ENCODE peak calls at places on chromosome 12, in four cellular contexts. One of them, this sample, is unnamed.

GRCh38 chr12:105355752-105356151 is 25.3 kb downstream of the C12orf75 start:
- DNase-seq in lower lobe of right lung: no peak
- DNase-seq in fibroblast of pulmonary artery: peak
- DNase-seq in left ventricle myocardium inferior: no peak
- DNase-seq in this sample: no peak

GRCh38 chr12:115983226-115983798 is 294.2 kb downstream of the MED13L start:
- DNase-seq in lower lobe of right lung: no peak
- DNase-seq in fibroblast of pulmonary artery: no peak
- DNase-seq in left ventricle myocardium inferior: no peak
- DNase-seq in this sample: no peak

GRCh38 chr12:89932950-89933349 is 224.3 kb upstream of the ATP2B1 start:
- DNase-seq in lower lobe of right lung: no peak
- DNase-seq in fibroblast of pulmonary artery: no peak
- DNase-seq in left ventricle myocardium inferior: no peak
- DNase-seq in this sample: no peak

GRCh38 chr12:130181211-130181610 is 18.9 kb downstream of the FZD10 start:
- DNase-seq in lower lobe of right lung: no peak
- DNase-seq in fibroblast of pulmonary artery: no peak
- DNase-seq in left ventricle myocardium inferior: no peak
- DNase-seq in this sample: no peak

GRCh38 chr12:48978741-48979601 is 849 bp downstream of the WNT1 start:
- DNase-seq in lower lobe of right lung: no peak
- DNase-seq in fibroblast of pulmonary artery: no peak
- DNase-seq in left ventricle myocardium inferior: no peak
- DNase-seq in this sample: no peak

GRCh38 chr12:76916170-76916540 is 37.3 kb upstream of the CSRP2 start:
- DNase-seq in lower lobe of right lung: no peak
- DNase-seq in fibroblast of pulmonary artery: no peak
- DNase-seq in left ventricle myocardium inferior: no peak
- DNase-seq in this sample: no peak

GRCh38 chr12:98399532-98399931 is 115.9 kb upstream of the TMPO start:
- DNase-seq in lower lobe of right lung: no peak
- DNase-seq in fibroblast of pulmonary artery: peak
- DNase-seq in left ventricle myocardium inferior: no peak
- DNase-seq in this sample: peak

GRCh38 chr12:25208554-25208953 is 13.5 kb downstream of the ETFRF1 start:
- DNase-seq in lower lobe of right lung: no peak
- DNase-seq in fibroblast of pulmonary artery: no peak
- DNase-seq in left ventricle myocardium inferior: no peak
- DNase-seq in this sample: no peak

GRCh38 chr12:64392221-64392620 is 1.7 kb upstream of the C12orf56 start:
- DNase-seq in lower lobe of right lung: no peak
- DNase-seq in fibroblast of pulmonary artery: peak
- DNase-seq in left ventricle myocardium inferior: no peak
- DNase-seq in this sample: no peak

GRCh38 chr12:30692470-30692869 is 3.2 kb downstream of the IPO8 start:
- DNase-seq in lower lobe of right lung: no peak
- DNase-seq in fibroblast of pulmonary artery: no peak
- DNase-seq in left ventricle myocardium inferior: no peak
- DNase-seq in this sample: no peak

GRCh38 chr12:47079894-47080724 is at the start of gene AMIGO2:
- DNase-seq in lower lobe of right lung: peak
- DNase-seq in fibroblast of pulmonary artery: peak
- DNase-seq in left ventricle myocardium inferior: peak
- DNase-seq in this sample: no peak

GRCh38 chr12:105949391-105949790 is 189.4 kb downstream of the NUAK1 start:
- DNase-seq in lower lobe of right lung: no peak
- DNase-seq in fibroblast of pulmonary artery: no peak
- DNase-seq in left ventricle myocardium inferior: no peak
- DNase-seq in this sample: no peak

GRCh38 chr12:68364893-68365725 is 32.9 kb upstream of the MDM1 start:
- DNase-seq in lower lobe of right lung: peak
- DNase-seq in fibroblast of pulmonary artery: peak
- DNase-seq in left ventricle myocardium inferior: peak
- DNase-seq in this sample: peak

GRCh38 chr12:95114766-95115450 is 41.5 kb upstream of the NR2C1 start:
- DNase-seq in lower lobe of right lung: no peak
- DNase-seq in fibroblast of pulmonary artery: no peak
- DNase-seq in left ventricle myocardium inferior: no peak
- DNase-seq in this sample: no peak

GRCh38 chr12:5391638-5392037 is 40.3 kb upstream of the NTF3 start:
- DNase-seq in lower lobe of right lung: no peak
- DNase-seq in fibroblast of pulmonary artery: peak
- DNase-seq in left ventricle myocardium inferior: no peak
- DNase-seq in this sample: no peak

GRCh38 chr12:6229823-6230222 is 29.6 kb downstream of the CD9 start:
- DNase-seq in lower lobe of right lung: peak
- DNase-seq in fibroblast of pulmonary artery: peak
- DNase-seq in left ventricle myocardium inferior: peak
- DNase-seq in this sample: peak

GRCh38 chr12:92574046-92574783 is 128.6 kb upstream of the PLEKHG7 start:
- DNase-seq in lower lobe of right lung: no peak
- DNase-seq in fibroblast of pulmonary artery: no peak
- DNase-seq in left ventricle myocardium inferior: no peak
- DNase-seq in this sample: no peak

GRCh38 chr12:46562625-46563228 is 190.2 kb upstream of the SLC38A2 start:
- DNase-seq in lower lobe of right lung: no peak
- DNase-seq in fibroblast of pulmonary artery: peak
- DNase-seq in left ventricle myocardium inferior: no peak
- DNase-seq in this sample: no peak

GRCh38 chr12:132006056-132006680 is 56.4 kb downstream of the EP400 start:
- DNase-seq in lower lobe of right lung: no peak
- DNase-seq in fibroblast of pulmonary artery: no peak
- DNase-seq in left ventricle myocardium inferior: no peak
- DNase-seq in this sample: no peak

GRCh38 chr12:110079477-110080400 is 31.4 kb upstream of the C12orf76 start:
- DNase-seq in lower lobe of right lung: peak
- DNase-seq in fibroblast of pulmonary artery: peak
- DNase-seq in left ventricle myocardium inferior: peak
- DNase-seq in this sample: peak

GRCh38 chr12:132084681-132085635 is 59.2 kb downstream of the DDX51 start:
- DNase-seq in lower lobe of right lung: peak
- DNase-seq in fibroblast of pulmonary artery: peak
- DNase-seq in left ventricle myocardium inferior: peak
- DNase-seq in this sample: peak

GRCh38 chr12:26691234-26691970 is 141.6 kb downstream of the ITPR2 start:
- DNase-seq in lower lobe of right lung: no peak
- DNase-seq in fibroblast of pulmonary artery: peak
- DNase-seq in left ventricle myocardium inferior: no peak
- DNase-seq in this sample: no peak

GRCh38 chr12:54324617-54325441 is at the start of gene COPZ1:
- DNase-seq in lower lobe of right lung: peak
- DNase-seq in fibroblast of pulmonary artery: peak
- DNase-seq in left ventricle myocardium inferior: peak
- DNase-seq in this sample: peak
- TF ChIP-seq CTCF in lower lobe of right lung: peak
- TF ChIP-seq CTCF in fibroblast of pulmonary artery: peak
- TF ChIP-seq CTCF in left ventricle myocardium inferior: peak
- TF ChIP-seq CTCF in this sample: peak

DNA sequence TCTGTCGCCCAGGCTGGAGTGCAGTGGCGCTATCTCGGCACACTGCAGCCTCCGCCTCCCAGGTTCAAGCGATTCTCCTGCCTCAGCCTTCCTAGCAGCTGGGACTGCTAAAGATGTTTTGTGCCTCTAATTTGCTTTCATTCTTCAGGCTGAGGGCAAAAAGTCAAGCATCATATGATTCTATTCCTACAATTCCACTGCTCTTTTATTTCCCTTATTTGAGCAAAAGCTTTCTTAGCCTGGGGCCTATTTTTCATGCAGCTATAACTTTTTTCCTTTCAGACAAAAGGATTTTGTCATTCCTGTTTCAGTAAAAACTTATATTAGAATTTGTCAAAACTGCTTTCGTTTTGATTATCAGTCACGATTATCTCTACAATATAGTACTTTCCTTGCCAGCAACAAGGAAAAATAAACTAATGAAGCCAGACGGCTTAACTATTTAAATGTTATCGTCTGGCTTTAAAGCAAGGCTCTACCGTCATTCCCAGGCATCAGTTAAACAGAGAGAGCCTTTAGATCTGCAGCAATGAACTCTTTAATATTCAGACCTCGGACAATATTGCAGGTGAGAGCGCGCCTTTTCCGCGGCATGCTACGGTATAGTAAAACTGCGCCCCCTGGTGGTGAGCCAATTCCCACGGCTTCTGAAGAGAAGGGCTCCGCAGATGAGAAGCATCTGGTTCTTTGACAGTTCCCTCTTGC is 1.4 kb upstream of the SLC2A13 start:
- DNase-seq in lower lobe of right lung: peak
- DNase-seq in fibroblast of pulmonary artery: peak
- DNase-seq in left ventricle myocardium inferior: peak
- DNase-seq in this sample: peak
- TF ChIP-seq CTCF in lower lobe of right lung: peak
- TF ChIP-seq CTCF in fibroblast of pulmonary artery: peak
- TF ChIP-seq CTCF in left ventricle myocardium inferior: peak
- TF ChIP-seq CTCF in this sample: peak

GRCh38 chr12:118374909-118375308 is 1.4 kb upstream of the SUDS3 start:
- DNase-seq in lower lobe of right lung: no peak
- DNase-seq in fibroblast of pulmonary artery: peak
- DNase-seq in left ventricle myocardium inferior: no peak
- DNase-seq in this sample: no peak

GRCh38 chr12:118377891-118378470 is 1.6 kb downstream of the SUDS3 start:
- DNase-seq in lower lobe of right lung: peak
- DNase-seq in fibroblast of pulmonary artery: peak
- DNase-seq in left ventricle myocardium inferior: peak
- DNase-seq in this sample: peak

GRCh38 chr12:118375348-118375747 is 1.0 kb upstream of the SUDS3 start:
- DNase-seq in lower lobe of right lung: no peak
- DNase-seq in fibroblast of pulmonary artery: no peak
- DNase-seq in left ventricle myocardium inferior: no peak
- DNase-seq in this sample: no peak

GRCh38 chr12:118377005-118377890 is 893 bp downstream of the SUDS3 start:
- DNase-seq in lower lobe of right lung: no peak
- DNase-seq in fibroblast of pulmonary artery: no peak
- DNase-seq in left ventricle myocardium inferior: no peak
- DNase-seq in this sample: no peak

DNA sequence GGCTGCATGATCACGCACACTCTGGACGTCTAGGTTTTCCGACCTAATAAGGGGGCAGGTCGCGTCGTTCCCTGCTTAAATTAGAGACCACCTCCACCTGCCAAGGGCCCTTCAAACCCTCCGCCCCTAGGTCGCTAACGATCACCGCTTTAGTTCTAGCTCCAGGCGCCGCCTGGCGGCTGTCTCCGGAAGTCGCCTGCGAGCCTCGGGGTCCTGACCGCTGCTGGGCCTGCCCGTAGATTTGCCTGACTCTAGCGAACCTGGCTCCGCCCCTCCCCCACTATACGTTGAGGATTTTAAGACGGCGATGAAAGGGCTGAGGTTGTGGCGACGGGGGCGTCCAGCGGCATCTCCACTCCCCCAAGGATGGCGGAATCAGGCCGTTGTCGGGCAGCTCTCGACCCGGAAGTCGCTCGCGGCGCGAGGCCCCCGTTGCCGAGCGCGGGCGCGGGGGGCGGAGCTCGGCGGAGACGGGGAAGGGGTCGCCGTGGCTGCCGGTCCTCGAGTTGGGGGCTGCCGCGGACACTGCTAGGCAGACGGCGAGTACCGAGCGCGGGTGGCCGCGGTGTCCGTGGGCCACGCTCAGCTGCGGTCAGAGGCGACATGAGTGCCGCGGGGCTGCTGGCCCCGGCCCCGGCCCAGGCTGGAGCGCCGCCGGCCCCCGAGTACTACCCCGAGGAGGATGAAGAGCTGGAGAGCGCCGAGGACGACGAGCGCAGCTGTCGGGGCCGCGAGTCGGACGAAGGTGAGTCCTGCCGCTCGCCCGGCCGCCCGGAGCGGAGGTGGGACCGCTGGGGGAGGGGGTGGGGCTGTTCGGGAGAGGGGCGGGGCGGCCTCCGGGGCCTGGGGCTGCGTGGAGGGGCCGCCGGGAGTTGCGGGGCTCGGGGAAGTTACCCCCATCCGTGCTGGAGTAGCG is at the start of gene SUDS3:
- DNase-seq in lower lobe of right lung: peak
- DNase-seq in fibroblast of pulmonary artery: peak
- DNase-seq in left ventricle myocardium inferior: peak
- DNase-seq in this sample: peak
- TF ChIP-seq CTCF in lower lobe of right lung: peak
- TF ChIP-seq CTCF in fibroblast of pulmonary artery: peak
- TF ChIP-seq CTCF in left ventricle myocardium inferior: peak
- TF ChIP-seq CTCF in this sample: peak

GRCh38 chr12:75437564-75437963 is 43.0 kb upstream of the GLIPR1 start:
- DNase-seq in lower lobe of right lung: no peak
- DNase-seq in fibroblast of pulmonary artery: peak
- DNase-seq in left ventricle myocardium inferior: no peak
- DNase-seq in this sample: no peak
- TF ChIP-seq CTCF in lower lobe of right lung: no peak
- TF ChIP-seq CTCF in fibroblast of pulmonary artery: peak
- TF ChIP-seq CTCF in left ventricle myocardium inferior: peak
- TF ChIP-seq CTCF in this sample: peak

GRCh38 chr12:113837528-113838296 is 128.4 kb downstream of the RBM19 start:
- DNase-seq in lower lobe of right lung: no peak
- DNase-seq in fibroblast of pulmonary artery: no peak
- DNase-seq in left ventricle myocardium inferior: no peak
- DNase-seq in this sample: no peak
- TF ChIP-seq CTCF in lower lobe of right lung: no peak
- TF ChIP-seq CTCF in fibroblast of pulmonary artery: peak
- TF ChIP-seq CTCF in left ventricle myocardium inferior: no peak
- TF ChIP-seq CTCF in this sample: no peak

DNA sequence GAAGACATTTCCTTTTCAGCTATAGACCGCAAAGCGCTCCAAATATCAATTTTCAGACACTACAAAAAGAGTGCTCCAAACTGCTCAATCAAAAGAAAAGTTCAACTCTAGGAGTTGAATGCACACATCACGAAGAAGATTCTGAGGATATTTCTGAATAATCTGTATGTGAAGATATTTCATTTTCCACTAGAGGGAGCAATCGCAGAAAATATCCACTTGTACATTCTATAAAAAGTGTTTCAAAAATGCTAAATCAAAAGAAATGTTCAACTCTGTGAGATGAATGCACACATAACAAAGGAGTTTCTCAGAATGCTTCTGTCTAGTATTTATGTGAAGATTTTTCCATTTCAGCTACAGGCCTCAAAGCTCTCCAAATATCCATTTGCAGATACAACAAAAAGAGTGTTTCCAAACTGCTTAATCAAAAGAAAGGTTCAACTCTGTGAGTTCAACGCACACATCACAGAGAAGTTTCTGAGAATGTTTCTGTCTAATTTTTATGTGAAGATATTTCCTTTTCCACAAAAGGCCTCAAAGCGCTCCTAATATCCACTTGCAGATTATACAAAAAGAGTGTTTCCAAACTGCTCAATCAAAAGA is 643.8 kb upstream of the ALG10B start:
- DNase-seq in lower lobe of right lung: no peak
- DNase-seq in fibroblast of pulmonary artery: peak
- DNase-seq in left ventricle myocardium inferior: no peak
- DNase-seq in this sample: no peak
- TF ChIP-seq CTCF in lower lobe of right lung: no peak
- TF ChIP-seq CTCF in fibroblast of pulmonary artery: peak
- TF ChIP-seq CTCF in left ventricle myocardium inferior: no peak
- TF ChIP-seq CTCF in this sample: no peak

GRCh38 chr12:118436002-118436724 is 59.8 kb downstream of the SUDS3 start:
- DNase-seq in lower lobe of right lung: no peak
- DNase-seq in fibroblast of pulmonary artery: no peak
- DNase-seq in left ventricle myocardium inferior: no peak
- DNase-seq in this sample: no peak
- TF ChIP-seq CTCF in lower lobe of right lung: no peak
- TF ChIP-seq CTCF in fibroblast of pulmonary artery: no peak
- TF ChIP-seq CTCF in left ventricle myocardium inferior: peak
- TF ChIP-seq CTCF in this sample: no peak

This sample was measured in CD14-positive monocyte.